ENCODE peak calls at places on chromosomes 3 and 15, in ten cellular contexts. H, Q, K, D, I, E, T, N, Z and U are unnamed samples.

GRCh38 chr15:101308604-101309435 is 13.8 kb upstream of the SNRPA1 start:
- DNase-seq in E (peak; percentile 7), I (no peak), N (no peak), K (no peak), Q (no peak), Z (no peak), D (no peak), H (no peak), T (no peak), U (no peak)

GRCh38 chr3:46829699-46830208 is 33.5 kb downstream of the MYL3 start:
- DNase-seq in I (no peak), K (no peak), Z (no peak), Q (no peak), N (no peak), H (no peak), T (no peak), D (no peak), E (no peak), U (no peak)

GRCh38 chr15:25238716-25239470 is 199.9 kb downstream of the UBE3A start:
- DNase-seq in N (no peak), D (peak; percentile 4), H (peak; percentile 0), T (no peak), E (no peak), K (no peak), I (no peak), Z (no peak), Q (no peak), U (no peak)

GRCh38 chr3:79297242-79297641 is 470.6 kb downstream of the ROBO1 start:
- DNase-seq in N (no peak), I (no peak), Q (no peak), H (no peak), D (no peak), E (no peak), K (no peak), Z (peak; percentile 87), T (no peak), U (no peak)

GRCh38 chr3:45211466-45212094 is 14.5 kb downstream of the TMEM158 start:
- DNase-seq in T (no peak), K (no peak), E (peak; percentile 76), D (no peak), Q (no peak), Z (no peak), I (no peak), N (no peak), H (no peak), U (no peak)

GRCh38 chr3:60045686-60046085 is 995.9 kb upstream of the CFAP20DC start:
- DNase-seq in K (no peak), H (no peak), N (no peak), I (no peak), D (no peak), Z (no peak), E (no peak), T (no peak), Q (no peak), U (no peak)

GRCh38 chr3:136984837-136985236 is 27.1 kb downstream of the IL20RB start:
- DNase-seq in D (no peak), T (no peak), H (no peak), E (no peak), K (no peak), N (no peak), Z (no peak), Q (no peak), I (peak; percentile 76), U (no peak)

GRCh38 chr15:66402885-66403284 is 16.2 kb downstream of the MAP2K1 start:
- DNase-seq in D (no peak), T (no peak), I (no peak), K (no peak), Q (no peak), N (no peak), Z (no peak), E (no peak), H (no peak), U (no peak)

GRCh38 chr3:186432944-186433732 is 71.1 kb upstream of the DGKG start:
- DNase-seq in D (no peak), T (no peak), E (no peak), Z (no peak), I (no peak), H (no peak), Q (no peak), K (no peak), N (no peak), U (no peak)

DNA sequence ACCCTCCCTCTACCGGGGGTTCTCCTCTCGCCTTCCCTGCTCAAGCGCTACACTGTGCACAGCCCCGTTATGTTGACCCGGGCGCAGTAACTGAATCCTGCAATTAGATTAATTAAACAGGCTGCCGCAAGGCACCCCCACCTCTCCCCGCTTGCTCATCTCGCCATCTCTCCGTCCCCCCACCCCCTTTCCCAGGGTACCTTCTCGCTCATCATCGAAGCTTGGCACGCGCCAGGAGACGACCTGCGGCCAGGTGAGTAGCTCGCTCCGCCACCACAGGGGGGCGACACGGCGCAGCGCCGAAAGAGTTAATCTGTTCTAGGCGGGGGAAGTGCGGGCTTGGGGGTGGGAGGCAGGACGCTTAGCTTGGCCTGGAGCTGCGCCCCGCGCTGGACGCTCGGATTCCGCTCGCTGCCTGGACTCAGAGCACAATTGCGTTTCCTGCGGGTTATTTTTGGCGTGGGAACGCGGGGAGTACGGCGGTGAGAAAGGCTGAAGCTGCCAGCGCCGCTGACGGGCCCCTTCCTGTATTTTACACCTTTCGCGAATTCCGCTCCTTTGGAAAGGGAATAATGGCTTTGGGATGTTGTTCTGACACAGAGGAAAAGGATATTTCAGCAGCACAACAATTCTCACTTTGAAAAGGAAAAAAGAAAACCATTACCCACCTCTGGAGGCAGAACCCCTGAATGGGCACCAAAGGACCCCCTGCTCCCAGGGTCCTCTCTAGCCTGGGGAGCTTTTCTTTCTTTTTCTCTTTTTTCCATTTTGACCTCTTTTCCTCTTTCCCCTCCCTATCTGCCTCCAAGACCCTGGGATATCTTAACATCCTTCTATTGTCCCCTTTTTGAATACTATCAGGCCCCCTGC is 1.5 kb downstream of the DLL4 start:
- DNase-seq in Z (no peak), Q (no peak), H (peak; percentile 57), N (peak; percentile 88), D (peak; percentile 79), T (peak; percentile 81), K (peak; percentile 59), E (peak; percentile 41), I (peak; percentile 63), U (no peak)
- TF ChIP-seq CTCF in Z (peak; percentile 73), Q (peak; percentile 95), H (peak; percentile 43), N (peak; percentile 63), D (peak; percentile 64), T (peak; percentile 92), K (peak; percentile 26), E (peak; percentile 42), I (peak; percentile 65), U (peak; percentile 46)

GRCh38 chr3:157132936-157133335 is 27.0 kb downstream of the CCNL1 start:
- DNase-seq in N (no peak), T (no peak), H (no peak), Q (no peak), Z (no peak), I (no peak), D (no peak), K (no peak), E (no peak), U (no peak)

GRCh38 chr3:157133434-157134320 is 26.3 kb downstream of the CCNL1 start:
- DNase-seq in K (no peak), N (no peak), T (no peak), Q (no peak), Z (no peak), D (no peak), I (no peak), H (no peak), E (no peak), U (no peak)

GRCh38 chr3:157136647-157137387 is 23.1 kb downstream of the CCNL1 start:
- DNase-seq in Z (no peak), N (no peak), Q (no peak), T (no peak), I (peak; percentile 83), H (peak; percentile 25), E (no peak), D (no peak), K (no peak), U (no peak)

GRCh38 chr3:157134620-157135191 is 25.2 kb downstream of the CCNL1 start:
- DNase-seq in Q (no peak), Z (no peak), D (no peak), H (no peak), N (no peak), I (no peak), T (no peak), K (no peak), E (no peak), U (no peak)

DNA sequence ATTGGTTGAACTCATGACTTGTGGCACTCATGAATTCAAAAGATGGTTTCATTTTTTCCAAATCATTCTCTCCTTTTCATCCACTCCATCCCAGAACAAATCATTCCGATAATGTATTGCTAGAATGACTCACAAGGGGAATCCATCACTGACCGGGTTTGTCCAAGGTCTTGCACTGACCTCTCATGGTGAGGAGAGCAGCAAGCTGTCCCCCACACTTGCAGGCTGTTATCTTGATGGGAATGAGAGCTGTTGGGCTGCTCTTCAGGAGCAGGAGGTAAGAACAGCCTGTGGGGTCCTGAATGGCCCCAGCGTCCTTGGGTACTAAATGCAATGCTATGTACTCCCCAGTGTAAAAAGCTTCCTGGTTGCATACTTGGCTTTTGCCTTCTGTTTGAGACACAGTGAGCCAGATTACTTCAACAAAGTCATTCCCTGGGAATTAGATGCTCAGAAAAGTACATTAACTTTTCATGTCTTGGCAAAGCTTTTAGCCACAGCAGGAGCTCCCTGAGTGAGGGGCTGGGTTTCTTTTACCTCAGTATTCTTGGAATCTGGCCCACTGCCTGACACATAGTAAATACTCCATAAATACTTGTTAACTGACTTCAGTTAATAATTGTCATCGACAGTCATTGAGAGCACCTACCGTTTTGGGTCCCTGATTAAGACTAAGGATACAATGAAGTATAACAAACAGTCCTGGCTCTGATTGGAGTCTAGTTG is 24.1 kb downstream of the CCNL1 start:
- DNase-seq in D (no peak), K (no peak), I (no peak), E (peak; percentile 57), Z (no peak), N (no peak), H (no peak), T (no peak), Q (no peak), U (no peak)
- TF ChIP-seq CTCF in D (peak; percentile 31), K (no peak), I (no peak), E (peak; percentile 35), Z (no peak), N (no peak), H (no peak), T (no peak), Q (peak; percentile 11), U (peak; percentile 18)

DNA sequence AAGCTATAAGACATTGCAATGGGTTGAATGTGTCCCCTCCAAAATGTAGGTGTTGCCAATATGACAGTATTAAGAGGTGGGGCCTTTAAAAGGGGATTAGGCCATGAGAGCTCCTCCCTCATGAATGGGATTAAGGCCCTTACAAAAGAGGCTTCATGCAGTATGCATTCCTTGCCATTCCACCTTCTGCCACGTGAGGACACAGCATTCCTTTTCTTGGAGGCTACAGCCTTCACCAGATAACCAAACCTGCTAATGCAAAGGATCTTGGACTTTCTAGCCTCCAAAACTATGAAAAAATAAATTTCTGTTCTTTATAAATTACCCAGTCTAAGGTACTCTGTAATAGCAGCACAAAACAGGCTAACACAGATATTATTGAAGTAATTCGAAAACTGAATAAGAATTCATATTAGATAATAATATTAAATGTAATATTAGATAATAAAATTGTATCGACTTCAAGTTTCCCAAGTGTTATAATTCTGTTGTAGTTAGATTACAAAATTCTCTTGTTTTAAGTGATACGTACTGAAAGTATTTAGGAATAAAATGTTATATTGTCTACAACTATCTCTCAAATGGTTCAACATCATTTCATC is 29.4 kb upstream of the ATP8B4 start:
- DNase-seq in K (no peak), I (peak; percentile 52), D (no peak), Z (no peak), Q (peak; percentile 43), T (no peak), E (no peak), N (peak; percentile 76), H (no peak), U (no peak)
- TF ChIP-seq CTCF in K (no peak), I (peak; percentile 53), D (no peak), Z (peak; percentile 53), Q (peak; percentile 85), T (peak; percentile 57), E (no peak), N (peak; percentile 73), H (no peak), U (peak; percentile 54)

GRCh38 chr3:15989419-15989818 is 185.1 kb upstream of the GALNT15 start:
- DNase-seq in K (no peak), N (no peak), I (no peak), H (no peak), E (no peak), Z (no peak), D (no peak), Q (no peak), T (no peak), U (no peak)
- TF ChIP-seq CTCF in K (no peak), N (peak; percentile 50), I (no peak), H (peak; percentile 14), E (no peak), Z (peak; percentile 14), D (peak; percentile 8), Q (peak; percentile 14), T (peak; percentile 21), U (no peak)